ENCODE peak calls at places on chromosomes 5 and 9, in four cellular contexts. C, Q, U and F are unnamed samples.

GRCh38 chr9:89969881-89970639 is 365.2 kb downstream of the GADD45G start:
- DNase-seq in C (no peak), Q (peak; percentile 54), U (no peak), F (no peak)

GRCh38 chr5:80659111-80659510 is 4.3 kb upstream of the DHFR start:
- DNase-seq in C (no peak), Q (no peak), U (no peak), F (no peak)

GRCh38 chr9:13719410-13719809 is 439.9 kb upstream of the MPDZ start:
- DNase-seq in C (no peak), Q (no peak), U (no peak), F (peak; percentile 41)

GRCh38 chr9:18847576-18848275 is 185.3 kb downstream of the SAXO1 start:
- DNase-seq in C (no peak), Q (no peak), U (no peak), F (no peak)

GRCh38 chr9:132754236-132754635 is 84.0 kb downstream of the GTF3C4 start:
- DNase-seq in C (no peak), Q (no peak), U (no peak), F (no peak)

GRCh38 chr5:73596705-73597328 is 29.2 kb upstream of the ARHGEF28 start:
- DNase-seq in C (peak; percentile 12), Q (no peak), U (no peak), F (peak; percentile 23)

GRCh38 chr9:135819905-135820304 is 87.4 kb downstream of the CAMSAP1 start:
- DNase-seq in C (no peak), Q (no peak), U (no peak), F (no peak)

GRCh38 chr5:36596247-36596646 is 10.2 kb upstream of the SLC1A3 start:
- DNase-seq in C (no peak), Q (no peak), U (no peak), F (no peak)

GRCh38 chr5:152883061-152883460 is 478.0 kb upstream of the NMUR2 start:
- DNase-seq in C (no peak), Q (no peak), U (no peak), F (no peak)

GRCh38 chr5:94469889-94470288 is 148.5 kb downstream of the KIAA0825 start:
- DNase-seq in C (no peak), Q (no peak), U (no peak), F (peak; percentile 56)

GRCh38 chr5:38783011-38783551 is 62.7 kb upstream of the OSMR start:
- DNase-seq in C (no peak), Q (no peak), U (no peak), F (peak; percentile 99)

GRCh38 chr9:106670418-106670817 is 192.5 kb upstream of the ZNF462 start:
- DNase-seq in C (no peak), Q (no peak), U (no peak), F (no peak)

GRCh38 chr9:21334603-21334968 is 618 bp downstream of the KLHL9 start:
- DNase-seq in C (no peak), Q (no peak), U (no peak), F (no peak)

GRCh38 chr5:31161772-31162171 is 31.7 kb upstream of the CDH6 start:
- DNase-seq in C (no peak), Q (no peak), U (no peak), F (peak; percentile 28)

GRCh38 chr5:143629871-143630658 is 181.9 kb upstream of the HMHB1 start:
- DNase-seq in C (no peak), Q (no peak), U (no peak), F (peak; percentile 58)

GRCh38 chr5:171543486-171543885 is 124.0 kb downstream of the FGF18 start:
- DNase-seq in C (no peak), Q (no peak), U (no peak), F (no peak)

GRCh38 chr9:130963916-130964315 is 24.9 kb upstream of the FIBCD1 start:
- DNase-seq in C (no peak), Q (no peak), U (no peak), F (no peak)

GRCh38 chr9:89278997-89279739 is 31.8 kb upstream of the CKS2 start:
- DNase-seq in C (peak; percentile 40), Q (no peak), U (no peak), F (peak; percentile 74)

GRCh38 chr9:133520121-133520835 is 4.5 kb downstream of the MYMK start:
- DNase-seq in C (no peak), Q (no peak), U (no peak), F (no peak)

GRCh38 chr5:2876183-2876582 is 124.7 kb upstream of the IRX2 start:
- DNase-seq in C (no peak), Q (no peak), U (peak; percentile 8), F (no peak)

GRCh38 chr5:91024727-91025126 is 358.4 kb downstream of the ARRDC3 start:
- DNase-seq in C (no peak), Q (no peak), U (no peak), F (peak; percentile 17)

GRCh38 chr9:130662927-130663257 is 1.5 kb upstream of the PRDM12 start:
- DNase-seq in C (peak; percentile 25), Q (no peak), U (no peak), F (no peak)

GRCh38 chr5:1004598-1005361 is 3.8 kb upstream of the NKD2 start:
- DNase-seq in C (peak; percentile 72), Q (peak; percentile 82), U (peak; percentile 84), F (no peak)

GRCh38 chr5:181056431-181056830 is 16.4 kb downstream of the BTNL9 start:
- DNase-seq in C (no peak), Q (no peak), U (peak; percentile 66), F (no peak)

GRCh38 chr9:75588808-75589207 is 301.7 kb upstream of the PCSK5 start:
- DNase-seq in C (no peak), Q (no peak), U (no peak), F (no peak)

GRCh38 chr5:141814064-141814982 is 63.9 kb downstream of the PCDH1 start:
- DNase-seq in C (peak; percentile 23), Q (peak; percentile 71), U (no peak), F (no peak)

GRCh38 chr9:297104-297794 is 82.6 kb downstream of the DOCK8 start:
- DNase-seq in C (peak; percentile 70), Q (peak; percentile 80), U (no peak), F (no peak)

GRCh38 chr5:52987711-52988329 is 1.3 kb upstream of the ITGA2 start:
- DNase-seq in C (no peak), Q (no peak), U (no peak), F (peak; percentile 53)

GRCh38 chr9:92528537-92528851 is 7.3 kb downstream of the ECM2 start:
- DNase-seq in C (no peak), Q (no peak), U (no peak), F (no peak)

GRCh38 chr9:36191290-36191645 is 547 bp downstream of the CLTA start:
- DNase-seq in C (peak; percentile 48), Q (peak; percentile 61), U (no peak), F (no peak)

GRCh38 chr5:129172561-129172960 is 78.0 kb downstream of the ISOC1 start:
- DNase-seq in C (no peak), Q (no peak), U (no peak), F (no peak)

GRCh38 chr9:75039006-75039405 is 10.9 kb upstream of the CARNMT1 start:
- DNase-seq in C (no peak), Q (no peak), U (no peak), F (peak; percentile 45)

GRCh38 chr5:170181902-170182301 is 50.9 kb upstream of the C5orf58 start:
- DNase-seq in C (no peak), Q (no peak), U (no peak), F (no peak)

GRCh38 chr9:97412628-97413382 is 909 bp downstream of the TDRD7 start:
- DNase-seq in C (peak; percentile 40), Q (no peak), U (no peak), F (peak; percentile 7)

GRCh38 chr5:163407034-163407652 is 30.3 kb upstream of the CCNG1 start:
- DNase-seq in C (no peak), Q (no peak), U (no peak), F (peak; percentile 37)

GRCh38 chr5:95983067-95983466 is 21.4 kb upstream of the ELL2 start:
- DNase-seq in C (no peak), Q (no peak), U (no peak), F (no peak)

GRCh38 chr9:749712-750111 is 91.8 kb upstream of the DMRT1 start:
- DNase-seq in C (no peak), Q (no peak), U (no peak), F (peak; percentile 68)

GRCh38 chr9:33244150-33244784 is 4.3 kb downstream of the SPINK4 start:
- DNase-seq in C (no peak), Q (no peak), U (no peak), F (no peak)

GRCh38 chr5:132295505-132296411 is 1.6 kb downstream of the SLC22A4 start:
- DNase-seq in C (no peak), Q (no peak), U (peak; percentile 59), F (no peak)

GRCh38 chr5:132293066-132293991 is 865 bp upstream of the SLC22A4 start:
- DNase-seq in C (peak; percentile 57), Q (peak; percentile 89), U (peak; percentile 94), F (peak; percentile 90)

GRCh38 chr5:132296412-132297001 is 2.3 kb downstream of the SLC22A4 start:
- DNase-seq in C (no peak), Q (no peak), U (peak; percentile 77), F (peak; percentile 62)

GRCh38 chr5:132293992-132294727 is at the start of gene SLC22A4:
- DNase-seq in C (peak; percentile 72), Q (peak; percentile 93), U (peak; percentile 97), F (peak; percentile 96)

GRCh38 chr5:132294728-132295504 is 722 bp downstream of the SLC22A4 start:
- DNase-seq in C (peak; percentile 33), Q (peak; percentile 90), U (peak; percentile 84), F (peak; percentile 74)
- TF ChIP-seq CTCF in C (no peak), Q (no peak), U (no peak), F (no peak)

DNA sequence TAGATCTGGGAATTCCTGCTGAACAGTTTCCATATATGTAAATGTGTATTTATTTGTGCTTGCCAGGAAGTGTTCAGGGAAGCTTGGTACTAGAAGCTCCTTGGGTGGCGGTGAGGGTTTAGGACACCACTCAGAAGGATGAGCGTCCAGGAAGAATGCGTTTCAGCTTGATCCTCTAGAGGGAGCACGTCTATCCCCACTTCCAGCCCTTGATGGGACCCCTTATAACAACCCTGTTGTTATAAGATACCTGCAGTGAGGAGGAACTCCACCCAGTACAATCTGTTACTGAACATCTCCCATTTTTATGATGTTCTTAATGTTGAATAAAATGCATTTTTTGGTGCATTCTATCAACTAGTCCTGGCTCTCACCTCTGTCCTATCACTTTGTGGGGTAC is 88.9 kb downstream of the CYFIP2 start:
- DNase-seq in C (no peak), Q (no peak), U (no peak), F (no peak)
- TF ChIP-seq CTCF in C (no peak), Q (no peak), U (peak; percentile 45), F (peak; percentile 49)

DNA sequence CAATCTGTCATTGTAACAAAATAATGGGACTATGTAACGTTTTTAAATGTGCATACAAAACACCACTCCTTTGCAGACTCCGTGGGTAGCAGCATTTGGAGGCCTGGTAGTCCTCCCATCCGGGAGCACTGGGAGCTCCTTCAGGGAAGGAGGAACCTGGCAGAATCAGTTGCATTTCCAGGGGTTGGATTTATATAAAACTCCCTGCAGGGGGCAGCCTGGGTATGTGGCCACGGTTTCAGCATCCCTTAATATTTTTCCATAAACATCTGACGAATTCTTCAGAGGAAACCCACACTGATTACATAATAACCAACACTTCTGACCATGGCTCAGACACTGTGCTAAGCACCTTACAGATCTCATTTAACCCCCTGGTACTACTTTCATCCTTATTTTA is 6.1 kb upstream of the AFAP1L1 start:
- DNase-seq in C (no peak), Q (no peak), U (no peak), F (peak; percentile 48)
- TF ChIP-seq CTCF in C (no peak), Q (peak; percentile 43), U (peak; percentile 49), F (peak; percentile 47)

DNA sequence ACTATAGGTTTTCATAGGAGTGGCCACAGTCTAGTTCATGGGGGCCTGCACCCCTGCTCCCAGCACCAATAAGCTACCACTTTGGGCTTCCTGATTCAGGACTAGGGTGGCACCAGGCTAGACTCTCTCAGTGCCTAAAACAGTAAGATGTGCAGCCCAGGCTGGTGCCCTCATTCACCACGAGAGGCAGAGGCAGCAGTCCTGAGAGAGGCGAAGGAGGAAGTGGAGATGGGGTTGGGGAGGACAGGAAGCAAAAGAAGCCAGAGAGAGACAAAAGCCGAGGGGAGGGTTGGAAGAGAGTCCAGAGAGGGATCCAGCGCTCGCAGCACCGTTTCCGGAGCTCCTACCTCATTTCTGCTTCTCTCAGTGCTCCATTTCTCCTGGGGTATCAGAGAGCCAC is 180.9 kb downstream of the MED10 start:
- DNase-seq in C (no peak), Q (no peak), U (no peak), F (no peak)
- TF ChIP-seq CTCF in C (no peak), Q (no peak), U (no peak), F (no peak)